ENCODE peak calls at places on chromosomes 2 and 18, in five cellular contexts. L is GM23338, O is neural progenitor cell, G is HCT116, Q is GM23248. T is an unnamed sample.

GRCh38 chr18:35933982-35934381 is 38.5 kb upstream of the RMP24 start:
- DNase-seq in O (no peak), Q (no peak), G (peak; percentile 64), L (no peak), T (no peak)

GRCh38 chr2:10195278-10196219 is 73.0 kb downstream of the RRM2 start:
- DNase-seq in L (no peak), Q (no peak), O (no peak), G (no peak), T (no peak)

GRCh38 chr2:193847991-193848390 is 1653.3 kb upstream of the TMEFF2 start:
- DNase-seq in Q (no peak), O (no peak), G (no peak), L (no peak), T (no peak)

GRCh38 chr2:68284896-68285295 is 32.6 kb upstream of the PPP3R1 start:
- DNase-seq in G (no peak), L (no peak), O (no peak), Q (peak; percentile 76), T (no peak)

GRCh38 chr2:200300650-200301314 is 5.7 kb upstream of the SPATS2L start:
- DNase-seq in G (peak; percentile 68), Q (peak; percentile 32), O (no peak), L (no peak), T (no peak)

GRCh38 chr2:96409543-96410184 is 74.1 kb downstream of the NCAPH start:
- DNase-seq in O (peak; percentile 29), L (no peak), Q (no peak), G (no peak), T (no peak)

GRCh38 chr2:234026111-234026510 is 24.4 kb upstream of the SPP2 start:
- DNase-seq in L (no peak), G (no peak), O (no peak), Q (peak; percentile 11), T (no peak)

GRCh38 chr2:198441246-198441645 is 636.9 kb downstream of the PLCL1 start:
- DNase-seq in G (no peak), O (no peak), Q (peak; percentile 59), L (no peak), T (no peak)

GRCh38 chr2:41488854-41489253 is 559.0 kb upstream of the PKDCC start:
- DNase-seq in Q (no peak), G (no peak), L (no peak), O (no peak), T (no peak)

GRCh38 chr2:172038604-172039003 is 38.9 kb downstream of the METAP1D start:
- DNase-seq in L (no peak), G (no peak), O (no peak), Q (peak; percentile 95), T (no peak)

GRCh38 chr2:176079851-176080539 is 3.8 kb downstream of the EVX2 start:
- DNase-seq in G (peak; percentile 59), O (peak; percentile 94), Q (peak; percentile 91), L (peak; percentile 86), T (no peak)

GRCh38 chr2:165406053-165406628 is 63.4 kb upstream of the CSRNP3 start:
- DNase-seq in G (no peak), Q (peak; percentile 10), L (peak; percentile 64), O (peak; percentile 47), T (no peak)

GRCh38 chr18:23943104-23943503 is 71.5 kb upstream of the TTC39C start:
- DNase-seq in O (no peak), G (no peak), L (no peak), Q (no peak), T (no peak)

GRCh38 chr2:100283724-100284501 is 38.4 kb downstream of the LONRF2 start:
- DNase-seq in O (no peak), L (no peak), G (peak; percentile 66), Q (no peak), T (no peak)

GRCh38 chr2:36516136-36516870 is 81.7 kb downstream of the FEZ2 start:
- DNase-seq in Q (peak; percentile 55), G (no peak), O (no peak), L (no peak), T (no peak)

GRCh38 chr18:11178951-11179549 is 29.7 kb upstream of the PIEZO2 start:
- DNase-seq in Q (peak; percentile 96), G (no peak), L (no peak), O (no peak), T (no peak)

GRCh38 chr2:234364718-234365117 is 132.2 kb downstream of the ARL4C start:
- DNase-seq in Q (no peak), G (no peak), O (peak; percentile 26), L (no peak), T (no peak)

GRCh38 chr2:25252291-25253152 is 84.1 kb upstream of the POMC start:
- DNase-seq in Q (peak; percentile 72), L (peak; percentile 97), G (no peak), O (peak; percentile 98), T (no peak)

GRCh38 chr2:46334389-46335345 is 37.5 kb downstream of the EPAS1 start:
- DNase-seq in Q (peak; percentile 98), L (peak; percentile 15), O (no peak), G (no peak), T (no peak)
- H3K4me3 ChIP-seq in Q (peak overlapping the region; percentile 71), L (peak overlapping the region; percentile 43), O (no peak overlapping the region), G (no peak overlapping the region), T (no peak overlapping the region)

GRCh38 chr2:29627366-29627765 is 294.0 kb downstream of the ALK start:
- DNase-seq in L (peak; percentile 33), G (no peak), Q (peak; percentile 72), O (no peak), T (no peak)
- TF ChIP-seq EZH2phosphoT487 in L (no peak), G (no peak), Q (no peak), O (no peak), T (no peak)

GRCh38 chr18:51563401-51563800 is 365.9 kb upstream of the MEX3C start:
- DNase-seq in G (no peak), L (no peak), Q (no peak), O (peak; percentile 22), T (peak; percentile 1)

GRCh38 chr18:51568151-51568550 is 370.7 kb upstream of the MEX3C start:
- DNase-seq in L (no peak), O (no peak), G (no peak), Q (no peak), T (no peak)

GRCh38 chr18:51569561-51569960 is 372.1 kb upstream of the MEX3C start:
- DNase-seq in O (no peak), Q (no peak), G (no peak), L (no peak), T (no peak)

DNA sequence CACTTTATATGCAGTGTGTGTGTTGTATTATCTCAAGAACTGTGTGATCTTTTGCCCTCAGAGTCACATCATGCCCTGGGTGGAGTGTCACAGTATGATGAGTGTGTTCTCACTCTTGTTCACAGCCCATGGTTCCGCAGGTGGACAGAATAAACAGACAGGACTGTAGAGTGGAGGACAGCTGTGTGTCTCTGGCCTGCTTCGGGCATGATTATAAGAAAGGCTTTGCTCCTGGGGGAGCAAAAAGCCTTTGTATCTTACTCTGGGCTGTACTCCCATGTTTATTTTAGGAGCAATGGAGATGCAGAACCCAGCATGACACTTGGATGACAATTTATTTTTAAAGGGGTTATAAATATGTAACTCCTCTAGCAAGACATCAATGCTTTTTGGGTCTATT is 371.7 kb upstream of the MEX3C start:
- DNase-seq in L (no peak), Q (no peak), O (no peak), G (no peak), T (no peak)
- H3K27ac ChIP-seq in L (no peak overlapping the region), Q (no peak overlapping the region), O (no peak overlapping the region), G (no peak overlapping the region), T (no peak overlapping the region)

GRCh38 chr2:162074937-162075688 is 1.1 kb upstream of the DPP4 start:
- DNase-seq in L (no peak), Q (peak; percentile 85), O (no peak), G (no peak), T (no peak)

GRCh38 chr2:162074579-162074922 is 536 bp upstream of the DPP4 start:
- DNase-seq in L (no peak), Q (peak; percentile 48), O (no peak), G (no peak), T (no peak)

GRCh38 chr2:162072976-162073775 is 839 bp downstream of the DPP4 start:
- DNase-seq in L (peak; percentile 56), G (no peak), O (peak; percentile 19), Q (peak; percentile 50), T (no peak)

GRCh38 chr2:162075689-162076132 is 1.7 kb upstream of the DPP4 start:
- DNase-seq in G (no peak), O (no peak), L (no peak), Q (peak; percentile 87), T (no peak)

DNA sequence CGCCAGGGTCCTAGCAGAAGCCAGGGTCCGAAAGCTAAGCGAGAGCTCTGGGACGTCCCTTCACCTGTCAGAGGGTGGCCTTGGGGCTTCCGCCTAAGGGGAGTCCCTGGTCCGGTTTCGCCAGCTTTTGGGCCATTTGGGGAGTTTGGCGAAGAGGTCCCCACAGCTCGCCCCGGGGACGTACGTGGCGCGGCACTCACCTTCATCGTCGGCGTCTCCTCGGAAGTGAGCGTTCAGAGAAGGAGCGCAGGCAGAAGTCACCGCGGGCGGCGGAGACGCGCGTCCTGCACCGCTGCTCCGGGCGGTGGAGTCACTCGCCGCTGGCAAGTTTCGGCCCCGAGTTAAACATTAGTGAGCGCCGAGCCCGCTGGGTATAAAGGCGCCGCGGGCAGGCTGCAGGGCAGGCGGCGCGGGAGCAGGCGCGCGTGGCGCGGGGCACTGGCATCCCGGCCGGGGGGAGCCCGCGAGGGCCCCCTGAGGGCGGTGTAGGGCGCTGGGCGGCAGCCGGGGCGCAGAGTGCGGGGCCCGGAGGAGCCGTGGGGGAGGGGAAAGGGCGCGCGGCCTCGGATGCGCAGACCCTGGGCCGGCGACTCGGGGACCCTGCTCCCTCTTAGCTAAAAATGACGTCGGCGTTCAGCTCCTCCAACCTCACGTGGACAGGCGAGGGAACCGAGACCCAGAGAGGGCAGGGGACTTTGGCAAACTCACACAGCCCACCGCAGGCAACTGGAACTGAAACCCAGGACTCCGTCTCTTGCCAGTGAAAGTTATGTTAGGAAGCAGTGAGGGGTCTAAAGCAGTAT is at the start of gene DPP4:
- DNase-seq in L (peak; percentile 81), O (peak; percentile 70), Q (peak; percentile 84), G (no peak), T (no peak)
- H3K4me3 ChIP-seq in L (peak within 1 kb of the TSS; percentile 81), O (peak within 1 kb of the TSS; percentile 51), Q (peak within 1 kb of the TSS; percentile 80), G (peak within 1 kb of the TSS; percentile 53), T (no peak within 1 kb of the TSS)